ENCODE peak calls at places on chromosomes 1 and 21, in six cellular contexts. L is Calu3, F is iris pigment epithelial cell, Y is T follicular helper cell, V is brain pericyte, P is nucleus accumbens. D is an unnamed sample.

GRCh38 chr1:90955769-90956168 is 66.1 kb downstream of the ZNF644 start:
- DNase-seq in L (no peak), F (no peak), Y (no peak), V (no peak), P (no peak), D (no peak)

GRCh38 chr1:44941424-44942324 is 44.7 kb downstream of the EIF2B3 start:
- DNase-seq in L (no peak), F (no peak), Y (no peak), V (no peak), P (no peak), D (no peak)

GRCh38 chr1:105100102-105100501 is 1350.4 kb downstream of the AMY1C start:
- DNase-seq in L (no peak), F (no peak), Y (no peak), V (no peak), P (no peak), D (no peak)

GRCh38 chr1:22454476-22455056 is 2.9 kb downstream of the ZBTB40 start:
- DNase-seq in L (no peak), F (no peak), Y (no peak), V (no peak), P (no peak), D (no peak)

GRCh38 chr1:174534789-174535188 is 87.0 kb downstream of the GPR52 start:
- DNase-seq in L (no peak), F (peak), Y (no peak), V (no peak), P (no peak), D (no peak)

GRCh38 chr1:185337221-185337620 is 20.2 kb upstream of the IVNS1ABP start:
- DNase-seq in L (no peak), F (peak), Y (no peak), V (no peak), P (no peak), D (no peak)

GRCh38 chr1:24555591-24556413 is at the start of gene NCMAP:
- DNase-seq in L (peak), F (no peak), Y (peak), V (no peak), P (no peak), D (peak)

GRCh38 chr21:46022551-46023107 is 41.1 kb downstream of the COL6A1 start:
- DNase-seq in L (no peak), F (no peak), Y (no peak), V (no peak), P (no peak), D (no peak)

GRCh38 chr1:98749152-98749756 is 87.7 kb downstream of the SNX7 start:
- DNase-seq in L (no peak), F (peak), Y (no peak), V (no peak), P (no peak), D (no peak)